ENCODE peak calls at places on chromosome 14, in nine cellular contexts. I is lower leg skin; O is PC-3; H is HuH-7.5; R is GM10248; J is left cardiac atrium; M is stimulated activated CD4-positive, alpha-beta T cell treated with anti-CD3 and anti-CD28 coated beads, Interleukin-4, amount 100 ng/mL, for 48 hours; F is WTC11; P is fibroblast of mammary gland. A is an unnamed sample.

GRCh38 chr14:92637228-92637627 is 111.2 kb downstream of the LGMN start:
- DNase-seq in I (no peak), O (no peak), H (no peak), R (no peak), J (no peak), M (no peak), F (peak), P (no peak), A (no peak)

GRCh38 chr14:76329150-76329881 is 46.6 kb upstream of the ESRRB start:
- DNase-seq in I (no peak), O (no peak), H (no peak), R (no peak), J (no peak), M (no peak), F (peak), P (no peak), A (no peak)

GRCh38 chr14:52840916-52841315 is 49.5 kb upstream of the GNPNAT1 start:
- DNase-seq in I (peak), O (peak), H (no peak), R (peak), J (peak), M (no peak), F (no peak), P (peak), A (no peak)

GRCh38 chr14:89828473-89829200 is 125.9 kb downstream of the EFCAB11 start:
- DNase-seq in I (no peak), O (no peak), H (no peak), R (no peak), J (no peak), M (no peak), F (no peak), P (no peak), A (no peak)

GRCh38 chr14:80483331-80483730 is 272.0 kb upstream of the DIO2 start:
- DNase-seq in I (no peak), O (no peak), H (no peak), R (no peak), J (no peak), M (no peak), F (no peak), P (no peak), A (no peak)

GRCh38 chr14:20559461-20559904 is 1.4 kb downstream of the RNASE9 start:
- DNase-seq in I (no peak), O (no peak), H (no peak), R (no peak), J (no peak), M (no peak), F (no peak), P (no peak), A (no peak)

GRCh38 chr14:101049511-101049910 is 146.0 kb upstream of the RTL1 start:
- DNase-seq in I (no peak), O (no peak), H (no peak), R (no peak), J (no peak), M (no peak), F (no peak), P (no peak), A (no peak)

GRCh38 chr14:68896132-68896531 is 83.0 kb downstream of the ACTN1 start:
- DNase-seq in I (no peak), O (no peak), H (no peak), R (no peak), J (no peak), M (no peak), F (peak), P (peak), A (no peak)

GRCh38 chr14:74881425-74882102 is at the start of gene DLST:
- DNase-seq in I (peak), O (peak), H (peak), R (peak), J (peak), M (peak), F (peak), P (peak), A (peak)

GRCh38 chr14:31096255-31096654 is 70.1 kb upstream of the STRN3 start:
- DNase-seq in I (no peak), O (no peak), H (no peak), R (no peak), J (no peak), M (no peak), F (no peak), P (no peak), A (no peak)

GRCh38 chr14:69587389-69587788 is 12.7 kb upstream of the CCDC177 start:
- DNase-seq in I (no peak), O (no peak), H (no peak), R (no peak), J (no peak), M (no peak), F (no peak), P (no peak), A (no peak)

GRCh38 chr14:92572050-92572449 is 58.5 kb downstream of the RIN3 start:
- DNase-seq in I (no peak), O (no peak), H (no peak), R (no peak), J (no peak), M (no peak), F (no peak), P (no peak), A (no peak)

GRCh38 chr14:103775506-103775905 is 59.9 kb downstream of the ZFYVE21 start:
- DNase-seq in I (no peak), O (no peak), H (no peak), R (no peak), J (no peak), M (no peak), F (no peak), P (no peak), A (no peak)

GRCh38 chr14:80491131-80491530 is 279.8 kb upstream of the DIO2 start:
- DNase-seq in I (no peak), O (no peak), H (no peak), R (no peak), J (peak), M (no peak), F (peak), P (peak), A (peak)

GRCh38 chr14:29222671-29223268 is 456.2 kb downstream of the FOXG1 start:
- DNase-seq in I (no peak), O (peak), H (no peak), R (no peak), J (no peak), M (no peak), F (peak), P (peak), A (no peak)

GRCh38 chr14:103657466-103657865 is 28.5 kb downstream of the KLC1 start:
- DNase-seq in I (no peak), O (no peak), H (no peak), R (no peak), J (peak), M (no peak), F (no peak), P (peak), A (no peak)

GRCh38 chr14:79028281-79028680 is 858.1 kb downstream of the NRXN3 start:
- DNase-seq in I (no peak), O (peak), H (no peak), R (no peak), J (no peak), M (no peak), F (no peak), P (no peak), A (no peak)

GRCh38 chr14:93832076-93832475 is 43.8 kb upstream of the PRIMA1 start:
- DNase-seq in I (no peak), O (no peak), H (no peak), R (no peak), J (no peak), M (no peak), F (no peak), P (no peak), A (no peak)

GRCh38 chr14:102798926-102799325 is 21.7 kb downstream of the TRAF3 start:
- DNase-seq in I (no peak), O (no peak), H (no peak), R (peak), J (no peak), M (no peak), F (no peak), P (no peak), A (no peak)

GRCh38 chr14:91708795-91709194 is 23.1 kb downstream of the CATSPERB start:
- DNase-seq in I (no peak), O (no peak), H (no peak), R (no peak), J (no peak), M (no peak), F (no peak), P (no peak), A (no peak)

GRCh38 chr14:55059333-55059732 is 7.9 kb downstream of the MAPK1IP1L start:
- DNase-seq in I (no peak), O (no peak), H (no peak), R (no peak), J (no peak), M (no peak), F (no peak), P (no peak), A (no peak)

GRCh38 chr14:104436047-104436531 is 143.5 kb upstream of the C14orf180 start:
- DNase-seq in I (peak), O (no peak), H (no peak), R (peak), J (peak), M (no peak), F (peak), P (peak), A (no peak)

GRCh38 chr14:32013083-32013482 is 64.0 kb upstream of the ARHGAP5 start:
- DNase-seq in I (no peak), O (no peak), H (no peak), R (no peak), J (no peak), M (no peak), F (peak), P (no peak), A (peak)

GRCh38 chr14:105473677-105474477 is 744 bp upstream of the CRIP2 start:
- DNase-seq in I (peak), O (peak), H (peak), R (peak), J (peak), M (peak), F (peak), P (peak), A (peak)

GRCh38 chr14:38065101-38065762 is 142.5 kb upstream of the SSTR1 start:
- DNase-seq in I (no peak), O (no peak), H (no peak), R (no peak), J (no peak), M (peak), F (no peak), P (no peak), A (no peak)

GRCh38 chr14:99946652-99947489 is 118.4 kb upstream of the EVL start:
- DNase-seq in I (no peak), O (peak), H (peak), R (peak), J (no peak), M (peak), F (peak), P (no peak), A (no peak)

GRCh38 chr14:90483551-90483950 is 86.7 kb downstream of the CALM1 start:
- DNase-seq in I (peak), O (no peak), H (no peak), R (peak), J (no peak), M (peak), F (no peak), P (no peak), A (no peak)

GRCh38 chr14:80055912-80056801 is 155.1 kb downstream of the DIO2 start:
- DNase-seq in I (no peak), O (peak), H (peak), R (peak), J (peak), M (no peak), F (peak), P (peak), A (peak)

GRCh38 chr14:26328766-26329165 is 269.1 kb downstream of the NOVA1 start:
- DNase-seq in I (no peak), O (no peak), H (no peak), R (no peak), J (no peak), M (no peak), F (no peak), P (no peak), A (no peak)

GRCh38 chr14:91839754-91840153 is 27.6 kb downstream of the TC2N start:
- DNase-seq in I (no peak), O (no peak), H (no peak), R (no peak), J (no peak), M (no peak), F (no peak), P (no peak), A (no peak)

GRCh38 chr14:75487155-75487671 is 35.1 kb upstream of the BATF start:
- DNase-seq in I (no peak), O (peak), H (no peak), R (peak), J (no peak), M (no peak), F (no peak), P (no peak), A (no peak)

GRCh38 chr14:61547186-61548121 is 147.9 kb upstream of the HIF1A start:
- DNase-seq in I (peak), O (peak), H (no peak), R (no peak), J (no peak), M (no peak), F (no peak), P (peak), A (no peak)

GRCh38 chr14:79144891-79145290 is 974.7 kb downstream of the NRXN3 start:
- DNase-seq in I (no peak), O (no peak), H (no peak), R (no peak), J (no peak), M (no peak), F (no peak), P (peak), A (no peak)

GRCh38 chr14:59306775-59307174 is 118.3 kb downstream of the DAAM1 start:
- DNase-seq in I (no peak), O (peak), H (no peak), R (no peak), J (no peak), M (no peak), F (no peak), P (peak), A (no peak)

GRCh38 chr14:67396381-67396965 is 15.5 kb downstream of the PLEK2 start:
- DNase-seq in I (no peak), O (no peak), H (no peak), R (no peak), J (no peak), M (no peak), F (no peak), P (no peak), A (no peak)

GRCh38 chr14:88998027-88998426 is 173.6 kb downstream of the TTC8 start:
- DNase-seq in I (no peak), O (no peak), H (no peak), R (no peak), J (no peak), M (no peak), F (no peak), P (no peak), A (no peak)

GRCh38 chr14:54675236-54676125 is 108.6 kb downstream of the SAMD4A start:
- DNase-seq in I (no peak), O (no peak), H (no peak), R (no peak), J (no peak), M (no peak), F (no peak), P (no peak), A (no peak)

GRCh38 chr14:100708349-100709217 is 18.1 kb upstream of the DLK1 start:
- DNase-seq in I (no peak), O (peak), H (peak), R (no peak), J (no peak), M (no peak), F (peak), P (peak), A (peak)

GRCh38 chr14:61154606-61155005 is 126.5 kb downstream of the TMEM30B start:
- DNase-seq in I (no peak), O (no peak), H (no peak), R (no peak), J (no peak), M (no peak), F (no peak), P (no peak), A (no peak)

GRCh38 chr14:32564591-32564990 is 235.5 kb downstream of the AKAP6 start:
- DNase-seq in I (no peak), O (no peak), H (no peak), R (no peak), J (no peak), M (no peak), F (no peak), P (no peak), A (no peak)